ENCODE peak calls at places on chromosomes 2 and 18, in five cellular contexts. I is vagina, V is A549, B is thyroid gland, O is stomach. T is an unnamed sample.

GRCh38 chr2:73202156-73203054 is at the start of gene NOTO:
- DNase-seq in I (no peak), V (no peak), B (peak; percentile 16), O (no peak), T (no peak)

GRCh38 chr2:8737571-8738175 is 55.8 kb downstream of the ID2 start:
- DNase-seq in I (no peak), V (no peak), B (no peak), O (no peak), T (no peak)

GRCh38 chr2:85628658-85629057 is 12.7 kb downstream of the USP39 start:
- DNase-seq in I (no peak), V (no peak), B (no peak), O (no peak), T (no peak)

GRCh38 chr2:2291500-2292260 is 39.4 kb downstream of the MYT1L start:
- DNase-seq in I (no peak), V (peak; percentile 9), B (peak; percentile 64), O (no peak), T (no peak)

GRCh38 chr2:23350792-23351355 is 34.1 kb upstream of the KLHL29 start:
- DNase-seq in I (no peak), V (no peak), B (no peak), O (no peak), T (no peak)

GRCh38 chr2:202965810-202966454 is 48.7 kb upstream of the NBEAL1 start:
- DNase-seq in I (no peak), V (peak; percentile 43), B (peak; percentile 8), O (no peak), T (no peak)

GRCh38 chr2:174158003-174158402 is 90.3 kb downstream of the OLA1 start:
- DNase-seq in I (no peak), V (peak; percentile 66), B (peak; percentile 46), O (no peak), T (peak; percentile 9)

GRCh38 chr2:224195954-224196571 is 157.0 kb upstream of the SERPINE2 start:
- DNase-seq in I (no peak), V (no peak), B (no peak), O (no peak), T (no peak)

GRCh38 chr2:222795671-222796357 is 65.0 kb upstream of the ACSL3 start:
- DNase-seq in I (no peak), V (no peak), B (no peak), O (no peak), T (no peak)

GRCh38 chr18:63140038-63140450 is 179.5 kb downstream of the BCL2 start:
- DNase-seq in I (no peak), V (no peak), B (no peak), O (no peak), T (no peak)

GRCh38 chr2:106115250-106115649 is 78.9 kb downstream of the UXS1 start:
- DNase-seq in I (no peak), V (peak; percentile 51), B (no peak), O (no peak), T (no peak)

GRCh38 chr18:21330122-21330701 is 88.2 kb downstream of the GREB1L start:
- DNase-seq in I (no peak), V (peak; percentile 9), B (peak; percentile 82), O (peak; percentile 32), T (no peak)

GRCh38 chr18:73487956-73488355 is 620.2 kb upstream of the NETO1 start:
- DNase-seq in I (no peak), V (no peak), B (no peak), O (no peak), T (no peak)

GRCh38 chr18:54157646-54158045 is 66.8 kb downstream of the MBD2 start:
- DNase-seq in I (no peak), V (no peak), B (no peak), O (no peak), T (no peak)

GRCh38 chr2:41400057-41400665 is 647.7 kb upstream of the PKDCC start:
- DNase-seq in I (no peak), V (no peak), B (peak; percentile 31), O (no peak), T (no peak)

GRCh38 chr2:66495788-66496640 is 61.1 kb downstream of the MEIS1 start:
- DNase-seq in I (no peak), V (peak; percentile 47), B (peak; percentile 8), O (peak; percentile 70), T (no peak)

GRCh38 chr2:25340340-25340886 is 1.3 kb downstream of the DNMT3A start:
- DNase-seq in I (no peak), V (no peak), B (peak; percentile 60), O (no peak), T (no peak)

GRCh38 chr2:176178271-176178806 is 10.1 kb upstream of the HOXD1 start:
- DNase-seq in I (no peak), V (no peak), B (no peak), O (no peak), T (no peak)

GRCh38 chr2:96869281-96869823 is 528 bp downstream of the SEMA4C start:
- DNase-seq in I (no peak), V (no peak), B (peak; percentile 77), O (peak; percentile 84), T (peak; percentile 74)
- TF ChIP-seq POLR2A in I (no peak), V (no peak), B (no peak), O (no peak), T (no peak)

GRCh38 chr2:240256704-240257637 is 116.5 kb upstream of the OTOS start:
- DNase-seq in I (peak; percentile 95), V (no peak), B (no peak), O (no peak), T (no peak)
- TF ChIP-seq CTCF in I (no peak), V (no peak), B (no peak), O (no peak), T (no peak)

DNA sequence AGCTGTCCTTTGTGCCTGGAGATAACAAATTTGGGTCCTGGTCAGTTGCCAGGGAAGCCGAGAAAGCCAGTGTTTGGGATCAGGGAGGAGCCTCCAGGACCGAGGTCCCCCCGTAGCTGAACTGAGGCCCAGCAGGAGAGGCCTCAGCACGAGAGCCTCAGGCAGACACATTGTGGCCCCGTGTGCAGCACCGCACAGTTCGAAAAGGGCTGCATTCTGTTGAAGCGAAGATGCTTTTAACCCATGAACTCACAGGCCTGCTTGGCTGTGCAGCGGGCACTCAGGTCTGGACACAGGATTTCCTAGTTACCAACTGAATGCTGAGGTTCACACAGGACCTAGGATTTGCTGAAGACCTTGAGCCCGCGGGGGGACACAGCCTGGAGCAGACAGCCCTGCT is 369.8 kb downstream of the DCDC2C start:
- DNase-seq in I (no peak), V (no peak), B (no peak), O (no peak), T (no peak)
- TF ChIP-seq POLR2A in I (no peak), V (no peak), B (no peak), O (no peak), T (no peak)

GRCh38 chr18:7601249-7601620 is 34.1 kb downstream of the PTPRM start:
- DNase-seq in I (no peak), V (no peak), B (no peak), O (no peak), T (no peak)
- TF ChIP-seq CTCF in I (no peak), V (no peak), B (no peak), O (no peak), T (no peak)

GRCh38 chr2:238450440-238450861 is 23.7 kb downstream of the ASB1 start:
- DNase-seq in I (no peak), V (no peak), B (no peak), O (no peak), T (no peak)

GRCh38 chr2:238448031-238448955 is 21.6 kb downstream of the ASB1 start:
- DNase-seq in I (no peak), V (no peak), B (no peak), O (no peak), T (no peak)

GRCh38 chr2:238449241-238449640 is 22.5 kb downstream of the ASB1 start:
- DNase-seq in I (no peak), V (no peak), B (no peak), O (no peak), T (no peak)

GRCh38 chr2:238446371-238446770 is 19.6 kb downstream of the ASB1 start:
- DNase-seq in I (peak; percentile 84), V (no peak), B (no peak), O (no peak), T (no peak)

GRCh38 chr2:238449909-238450417 is 23.2 kb downstream of the ASB1 start:
- DNase-seq in I (no peak), V (no peak), B (peak; percentile 22), O (no peak), T (peak; percentile 69)
- TF ChIP-seq POLR2A in I (no peak), V (no peak), B (no peak), O (no peak), T (no peak)

GRCh38 chr2:64620661-64621060 is 33.1 kb downstream of the SERTAD2 start:
- DNase-seq in I (no peak), V (no peak), B (no peak), O (no peak), T (no peak)

GRCh38 chr2:64624862-64625261 is 28.9 kb downstream of the SERTAD2 start:
- DNase-seq in I (no peak), V (no peak), B (no peak), O (no peak), T (no peak)

GRCh38 chr2:64624108-64624610 is 29.6 kb downstream of the SERTAD2 start:
- DNase-seq in I (no peak), V (no peak), B (no peak), O (peak; percentile 11), T (no peak)

GRCh38 chr2:64623232-64623879 is 30.4 kb downstream of the SERTAD2 start:
- DNase-seq in I (no peak), V (no peak), B (no peak), O (peak; percentile 25), T (no peak)

DNA sequence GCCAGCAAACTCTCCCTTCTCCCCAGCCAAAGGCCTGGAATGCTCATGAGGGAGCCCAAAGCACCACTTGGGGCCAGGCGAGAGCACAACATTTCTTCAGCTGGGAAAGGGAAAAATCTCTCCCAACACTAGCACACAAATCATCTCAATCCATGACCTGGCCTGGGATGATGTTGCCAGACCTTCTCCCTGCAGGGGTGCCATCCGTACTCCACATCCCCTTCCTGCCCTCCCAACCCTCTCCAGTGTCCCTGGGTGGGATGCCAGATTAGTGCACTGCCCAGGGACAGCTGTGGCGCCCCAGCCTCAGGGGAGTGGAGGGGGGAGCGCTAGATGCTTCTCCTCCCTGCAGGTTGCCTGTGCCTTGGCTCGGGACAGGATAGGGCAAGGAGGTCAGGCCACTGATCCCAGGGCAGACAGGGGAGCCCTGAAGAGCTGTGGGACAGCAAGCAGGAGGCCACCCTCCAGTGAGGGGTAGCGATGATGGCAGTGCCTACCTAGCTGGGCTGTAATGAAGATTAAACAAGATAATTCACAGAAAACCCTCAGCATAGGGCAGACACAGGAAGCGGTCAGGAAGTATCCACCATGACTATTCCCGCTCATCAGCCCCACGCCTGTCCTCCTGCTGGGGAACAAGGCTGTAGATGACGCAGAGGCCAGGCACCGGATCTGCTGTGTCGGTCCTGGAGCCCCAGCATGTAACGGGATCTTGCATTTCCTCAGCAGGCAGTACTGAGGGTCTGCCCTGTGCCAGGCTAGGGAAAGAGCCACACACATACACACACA is 31.1 kb downstream of the SERTAD2 start:
- DNase-seq in I (no peak), V (no peak), B (no peak), O (peak; percentile 17), T (no peak)
- TF ChIP-seq CTCF in I (no peak), V (no peak), B (no peak), O (no peak), T (no peak)

T was measured in tibial nerve.